ENCODE peak calls at places on chromosomes 16 and 17, in ten cellular contexts. G is astrocyte of the spinal cord, K is fibroblast of mammary gland, P is cardiac muscle cell, Q is hepatocyte, I is endodermal cell, E is OCI-LY7, S is foreskin fibroblast, Y is uterus, W is AG09309. M is an unnamed sample.

GRCh38 chr17:48756816-48757215 is 28.3 kb upstream of the HOXB13 start:
- DNase-seq in G (no peak), K (no peak), P (no peak), Q (no peak), I (no peak), E (no peak), S (no peak), Y (no peak), W (no peak), M (no peak)

GRCh38 chr17:9568004-9568403 is 7.6 kb downstream of the STX8 start:
- DNase-seq in G (no peak), K (no peak), P (no peak), Q (no peak), I (no peak), E (no peak), S (no peak), Y (no peak), W (no peak), M (no peak)

GRCh38 chr16:90047714-90048346 is 28.6 kb upstream of the DBNDD1 start:
- DNase-seq in G (no peak), K (no peak), P (no peak), Q (peak; percentile 28), I (peak; percentile 57), E (no peak), S (peak; percentile 30), Y (peak; percentile 41), W (no peak), M (no peak)

GRCh38 chr17:65772989-65773388 is 211.5 kb upstream of the AXIN2 start:
- DNase-seq in G (no peak), K (no peak), P (no peak), Q (no peak), I (no peak), E (no peak), S (no peak), Y (no peak), W (no peak), M (no peak)

GRCh38 chr17:46764709-46765401 is 53.6 kb downstream of the WNT3 start:
- DNase-seq in G (peak; percentile 77), K (peak; percentile 86), P (peak; percentile 91), Q (no peak), I (peak; percentile 56), E (no peak), S (peak; percentile 86), Y (no peak), W (peak; percentile 54), M (peak; percentile 20)

GRCh38 chr17:51687887-51688286 is 427.5 kb downstream of the UTP18 start:
- DNase-seq in G (no peak), K (no peak), P (no peak), Q (no peak), I (peak; percentile 19), E (no peak), S (no peak), Y (no peak), W (no peak), M (no peak)

GRCh38 chr16:27313422-27314160 is at the start of gene IL4R:
- DNase-seq in G (peak; percentile 75), K (peak; percentile 83), P (peak; percentile 95), Q (peak; percentile 88), I (peak; percentile 83), E (peak; percentile 72), S (peak; percentile 91), Y (peak; percentile 75), W (peak; percentile 54), M (peak; percentile 80)

GRCh38 chr16:12187939-12188673 is 211.6 kb downstream of the SNX29 start:
- DNase-seq in G (no peak), K (peak; percentile 50), P (no peak), Q (no peak), I (no peak), E (no peak), S (peak; percentile 44), Y (no peak), W (peak; percentile 31), M (peak; percentile 74)

GRCh38 chr17:47192549-47192948 is 3.5 kb upstream of the CDC27 start:
- DNase-seq in G (no peak), K (peak; percentile 39), P (no peak), Q (no peak), I (no peak), E (peak; percentile 72), S (peak; percentile 61), Y (no peak), W (no peak), M (no peak)

GRCh38 chr17:1673041-1673790 is 11.5 kb downstream of the PRPF8 start:
- DNase-seq in G (no peak), K (no peak), P (no peak), Q (no peak), I (no peak), E (no peak), S (no peak), Y (no peak), W (no peak), M (no peak)

GRCh38 chr17:64773836-64774761 is 112.0 kb upstream of the SMURF2 start:
- DNase-seq in G (peak; percentile 51), K (peak; percentile 48), P (peak; percentile 66), Q (peak; percentile 89), I (peak; percentile 99), E (peak; percentile 70), S (peak; percentile 76), Y (no peak), W (peak; percentile 20), M (no peak)

GRCh38 chr16:84617068-84617630 is 729 bp downstream of the COTL1 start:
- DNase-seq in G (peak; percentile 28), K (no peak), P (no peak), Q (peak; percentile 43), I (peak; percentile 80), E (peak; percentile 64), S (peak; percentile 41), Y (peak; percentile 44), W (no peak), M (no peak)

GRCh38 chr17:50631908-50632571 is 2.6 kb upstream of the ABCC3 start:
- DNase-seq in G (no peak), K (no peak), P (no peak), Q (no peak), I (no peak), E (no peak), S (peak; percentile 22), Y (no peak), W (no peak), M (no peak)

GRCh38 chr17:4008082-4008435 is 43.8 kb upstream of the ATP2A3 start:
- DNase-seq in G (no peak), K (no peak), P (no peak), Q (no peak), I (peak; percentile 75), E (no peak), S (no peak), Y (no peak), W (no peak), M (no peak)
- TF ChIP-seq CTCF in G (no peak), K (no peak), P (peak; percentile 21), Q (peak; percentile 5), I (peak; percentile 64), E (peak; percentile 67), S (no peak), Y (no peak), W (no peak), M (no peak)

GRCh38 chr17:58085039-58085715 is 2.0 kb downstream of the DYNLL2 start:
- DNase-seq in G (no peak), K (no peak), P (no peak), Q (no peak), I (peak; percentile 50), E (no peak), S (peak; percentile 17), Y (no peak), W (no peak), M (no peak)
- H3K4me3 ChIP-seq in G (peak overlapping the region; percentile 80), K (peak overlapping the region; percentile 88), P (peak overlapping the region; percentile 98), Q (peak overlapping the region; percentile 99), I (peak overlapping the region; percentile 94), E (peak overlapping the region; percentile 100), S (peak overlapping the region; percentile 83), Y (peak overlapping the region; percentile 70), W (peak overlapping the region; percentile 88), M (peak overlapping the region; percentile 92)

DNA sequence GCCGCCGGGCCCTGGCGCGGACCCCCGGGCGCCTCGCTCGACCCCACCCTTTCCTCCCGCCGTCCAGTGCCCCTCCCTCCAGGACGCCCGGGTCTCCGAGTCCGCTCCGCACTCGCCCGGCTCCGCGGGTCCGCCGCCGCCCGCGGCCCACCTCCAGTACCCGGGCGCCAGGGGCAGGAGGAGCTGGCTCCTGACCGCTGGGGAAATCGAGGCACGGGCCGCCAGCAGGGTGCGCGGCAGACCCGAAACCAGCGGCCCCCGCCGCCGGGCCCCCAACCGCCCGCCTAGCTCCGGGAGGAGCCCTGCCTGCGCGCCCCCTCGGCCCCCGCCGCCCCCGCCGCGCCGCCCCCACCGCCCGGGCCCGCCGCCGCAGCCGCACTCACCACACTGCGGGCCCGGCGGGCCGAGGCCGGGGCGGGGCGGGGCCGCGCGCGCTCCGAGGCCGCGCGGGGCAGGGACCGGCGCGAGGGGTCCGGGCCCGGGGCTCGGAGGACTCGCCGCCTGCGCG is 336 bp downstream of the MAFG start:
- DNase-seq in G (no peak), K (no peak), P (no peak), Q (no peak), I (no peak), E (peak; percentile 18), S (no peak), Y (no peak), W (no peak), M (no peak)
- TF ChIP-seq CTCF in G (no peak), K (no peak), P (no peak), Q (no peak), I (no peak), E (no peak), S (no peak), Y (no peak), W (no peak), M (no peak)

DNA sequence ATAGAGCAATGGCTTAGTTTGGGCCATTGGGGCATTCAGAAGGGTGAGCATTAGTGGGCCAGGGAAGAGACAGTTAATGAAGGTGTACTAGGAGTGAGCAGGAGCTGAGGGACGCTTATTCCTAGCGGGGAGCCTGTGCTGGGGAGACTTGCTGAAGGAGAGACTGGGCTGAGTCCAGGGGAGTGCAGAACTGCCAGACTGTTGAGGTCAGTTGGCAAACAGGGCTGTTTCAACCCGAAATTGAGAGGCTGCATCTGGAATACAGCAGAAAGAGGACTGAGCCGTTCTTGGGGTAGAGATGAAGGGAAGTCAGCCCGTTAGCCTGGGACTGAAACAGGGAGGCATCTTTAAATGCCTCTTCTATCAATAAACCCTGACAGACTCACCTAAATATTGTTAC is 33.2 kb downstream of the MAP2K6 start:
- DNase-seq in G (peak; percentile 3), K (no peak), P (no peak), Q (no peak), I (peak; percentile 68), E (no peak), S (no peak), Y (no peak), W (no peak), M (no peak)
- H3K4me3 ChIP-seq in G (no peak overlapping the region), K (no peak overlapping the region), P (no peak overlapping the region), Q (no peak overlapping the region), I (no peak overlapping the region), E (no peak overlapping the region), S (no peak overlapping the region), Y (no peak overlapping the region), W (no peak overlapping the region), M (no peak overlapping the region)

DNA sequence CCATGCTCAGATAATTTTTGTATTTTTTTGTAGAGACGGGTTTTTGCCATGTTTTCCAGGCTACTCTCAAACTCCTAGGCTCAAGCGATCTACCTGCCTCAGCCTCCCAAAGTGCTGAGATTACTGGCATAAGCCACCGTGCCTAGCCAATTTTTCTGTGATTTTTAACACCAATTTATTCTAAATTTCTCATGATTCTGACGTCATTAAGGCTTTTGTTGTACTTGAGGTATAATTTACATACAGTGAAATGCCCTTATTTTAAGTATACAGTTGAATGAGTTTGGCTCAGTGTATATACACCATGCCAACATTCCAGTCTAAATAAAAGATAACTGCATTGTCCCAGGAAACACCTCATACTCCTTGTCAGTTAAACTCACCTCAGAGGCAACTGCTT is 77.4 kb downstream of the TMEM132E start:
- DNase-seq in G (no peak), K (no peak), P (no peak), Q (no peak), I (no peak), E (no peak), S (no peak), Y (no peak), W (no peak), M (no peak)
- TF ChIP-seq CTCF in G (no peak), K (no peak), P (no peak), Q (no peak), I (no peak), E (no peak), S (no peak), Y (no peak), W (no peak), M (no peak)